ENCODE peak calls at places on chromosomes 6 and 20, in four cellular contexts. Z is H1, Y is HepG2, W is K562. H is an unnamed sample.

GRCh38 chr6:45727824-45728449 is 287.7 kb downstream of the CLIC5 start:
- DNase-seq in Z (no peak), Y (no peak), W (no peak), H (no peak)

GRCh38 chr6:90502381-90502780 is 84.5 kb downstream of the MAP3K7 start:
- DNase-seq in Z (no peak), Y (no peak), W (peak; percentile 36), H (no peak)

GRCh38 chr20:47790032-47790965 is 5.0 kb upstream of the SULF2 start:
- DNase-seq in Z (no peak), Y (no peak), W (no peak), H (no peak)

GRCh38 chr6:141521440-141521839 is 611.3 kb upstream of the GJE1 start:
- DNase-seq in Z (no peak), Y (no peak), W (no peak), H (no peak)

GRCh38 chr20:62696431-62696957 is 12.1 kb upstream of the NTSR1 start:
- DNase-seq in Z (no peak), Y (no peak), W (no peak), H (no peak)

GRCh38 chr6:4129446-4129845 is 5.9 kb downstream of the ECI2 start:
- DNase-seq in Z (no peak), Y (no peak), W (no peak), H (no peak)

GRCh38 chr20:51409192-51409875 is 133.2 kb downstream of the NFATC2 start:
- DNase-seq in Z (no peak), Y (no peak), W (no peak), H (no peak)

GRCh38 chr20:62066339-62066982 is 780 bp upstream of the TAF4 start:
- DNase-seq in Z (peak; percentile 79), Y (peak; percentile 73), W (peak; percentile 58), H (no peak)

GRCh38 chr6:138454976-138455706 is 44.2 kb downstream of the NHSL1 start:
- DNase-seq in Z (no peak), Y (no peak), W (peak; percentile 15), H (no peak)

GRCh38 chr6:158475344-158476302 is 84.3 kb upstream of the TMEM181 start:
- DNase-seq in Z (no peak), Y (no peak), W (peak; percentile 61), H (no peak)

DNA sequence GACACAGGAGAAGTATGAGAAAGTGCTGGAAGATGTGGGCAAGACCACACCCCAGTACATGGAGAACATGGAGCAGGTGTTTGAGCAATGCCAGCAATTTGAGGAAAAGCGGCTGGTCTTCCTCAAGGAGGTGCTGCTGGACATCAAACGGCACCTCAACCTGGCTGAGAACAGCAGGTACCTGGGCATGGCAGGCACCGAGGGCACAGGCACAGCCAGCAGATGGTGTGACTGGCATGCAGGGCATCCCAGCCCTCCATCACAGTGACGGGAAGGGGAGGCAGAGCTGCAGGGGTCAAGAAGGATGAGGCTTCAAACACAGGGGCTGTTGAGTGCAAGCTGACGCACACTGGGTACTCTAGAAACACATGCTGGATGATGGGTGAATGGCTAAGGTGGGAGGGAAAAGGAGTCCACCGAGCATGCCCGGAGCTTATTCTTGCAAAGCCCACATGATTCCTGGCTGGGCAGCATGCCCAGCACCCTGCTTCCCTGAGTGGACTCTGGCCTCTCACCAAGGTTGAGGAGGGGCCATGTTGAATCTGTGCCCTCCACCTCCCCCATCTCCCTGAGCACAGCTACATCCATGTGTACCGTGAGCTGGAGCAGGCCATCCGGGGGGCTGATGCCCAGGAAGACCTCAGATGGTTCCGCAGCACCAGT is 26.3 kb downstream of the SPDEF start:
- DNase-seq in Z (no peak), Y (peak; percentile 38), W (no peak), H (no peak)
- TF ChIP-seq CTCF in Z (peak; percentile 33), Y (peak; percentile 48), W (peak; percentile 38), H (no peak)

GRCh38 chr6:5278047-5278446 is 16.7 kb downstream of the FARS2 start:
- DNase-seq in Z (no peak), Y (no peak), W (no peak), H (no peak)
- H3K27ac ChIP-seq in Z (no peak overlapping the region), Y (no peak overlapping the region), W (no peak overlapping the region), H (no peak overlapping the region)

DNA sequence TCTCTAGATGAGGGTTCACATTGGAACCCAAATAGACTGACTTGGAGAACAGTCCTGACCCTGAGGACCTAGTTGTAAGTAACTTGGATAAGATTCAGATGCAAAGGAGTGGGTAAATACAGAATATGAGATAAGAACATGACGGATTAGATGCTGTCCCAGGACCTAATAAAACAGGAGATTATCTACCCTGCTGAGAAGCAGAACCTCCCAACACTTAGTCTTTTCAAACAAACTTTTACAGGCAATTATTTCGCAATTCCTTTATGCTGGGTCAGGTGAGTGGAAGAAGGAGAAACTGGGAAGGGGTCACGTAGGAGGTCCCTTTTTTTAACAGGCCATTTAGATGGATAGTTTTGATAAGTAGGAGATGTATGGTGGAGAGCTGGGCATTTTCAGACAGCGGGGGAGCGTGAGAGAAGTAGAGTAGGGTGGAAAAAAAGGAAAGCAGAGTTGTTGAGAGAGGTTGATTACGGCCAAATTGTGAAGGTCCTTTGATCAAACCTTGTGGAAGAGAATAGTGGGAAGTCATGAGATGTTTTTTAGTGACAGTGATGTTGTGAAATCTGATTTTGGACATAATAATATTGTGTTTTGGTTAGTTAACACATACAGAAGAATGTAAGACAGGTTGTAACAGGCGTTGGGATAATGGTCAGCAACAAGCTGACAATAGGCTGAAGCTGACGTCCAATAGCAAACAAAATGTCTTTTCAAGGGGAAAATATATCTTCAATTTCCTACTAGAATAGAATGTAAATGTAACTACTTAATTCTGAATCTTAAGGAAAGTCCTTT is 32.8 kb downstream of the FAM83B start:
- DNase-seq in Z (no peak), Y (no peak), W (no peak), H (no peak)
- TF ChIP-seq GABPA in Z (no peak), Y (no peak), W (no peak), H (no peak)

GRCh38 chr6:99614430-99615161 is 8.0 kb downstream of the PRDM13 start:
- DNase-seq in Z (no peak), Y (no peak), W (no peak), H (no peak)

GRCh38 chr6:99612551-99613397 is 6.1 kb downstream of the PRDM13 start:
- DNase-seq in Z (peak; percentile 82), Y (no peak), W (no peak), H (no peak)

GRCh38 chr6:99613705-99614429 is 7.2 kb downstream of the PRDM13 start:
- DNase-seq in Z (peak; percentile 83), Y (no peak), W (no peak), H (peak; percentile 38)

GRCh38 chr6:99611148-99611547 is 4.5 kb downstream of the PRDM13 start:
- DNase-seq in Z (no peak), Y (no peak), W (peak; percentile 65), H (peak; percentile 34)

GRCh38 chr6:99613398-99613704 is 6.7 kb downstream of the PRDM13 start:
- DNase-seq in Z (no peak), Y (no peak), W (no peak), H (peak; percentile 53)
- TF ChIP-seq CTCF in Z (peak; percentile 51), Y (no peak), W (no peak), H (no peak)

GRCh38 chr6:134849920-134850447 is 99.9 kb downstream of the ALDH8A1 start:
- DNase-seq in Z (no peak), Y (peak; percentile 27), W (no peak), H (no peak)

GRCh38 chr6:134851548-134851947 is 98.4 kb downstream of the ALDH8A1 start:
- DNase-seq in Z (no peak), Y (no peak), W (no peak), H (no peak)

GRCh38 chr6:134848076-134848475 is 101.8 kb downstream of the ALDH8A1 start:
- DNase-seq in Z (no peak), Y (no peak), W (no peak), H (no peak)

GRCh38 chr6:134850906-134851305 is 99.0 kb downstream of the ALDH8A1 start:
- DNase-seq in Z (no peak), Y (no peak), W (no peak), H (no peak)

GRCh38 chr6:134853111-134854055 is 96.5 kb downstream of the ALDH8A1 start:
- DNase-seq in Z (no peak), Y (peak; percentile 69), W (no peak), H (no peak)
- H3K27ac ChIP-seq in Z (no peak overlapping the region), Y (no peak overlapping the region), W (no peak overlapping the region), H (no peak overlapping the region)

GRCh38 chr20:53072923-53073579 is 100.9 kb downstream of the TSHZ2 start:
- DNase-seq in Z (no peak), Y (no peak), W (no peak), H (no peak)

GRCh38 chr20:53071833-53072232 is 99.7 kb downstream of the TSHZ2 start:
- DNase-seq in Z (no peak), Y (no peak), W (no peak), H (no peak)

GRCh38 chr20:53077373-53078205 is 105.4 kb downstream of the TSHZ2 start:
- DNase-seq in Z (no peak), Y (peak; percentile 94), W (no peak), H (no peak)

GRCh38 chr20:53070714-53071392 is 98.7 kb downstream of the TSHZ2 start:
- DNase-seq in Z (no peak), Y (peak; percentile 28), W (no peak), H (no peak)

DNA sequence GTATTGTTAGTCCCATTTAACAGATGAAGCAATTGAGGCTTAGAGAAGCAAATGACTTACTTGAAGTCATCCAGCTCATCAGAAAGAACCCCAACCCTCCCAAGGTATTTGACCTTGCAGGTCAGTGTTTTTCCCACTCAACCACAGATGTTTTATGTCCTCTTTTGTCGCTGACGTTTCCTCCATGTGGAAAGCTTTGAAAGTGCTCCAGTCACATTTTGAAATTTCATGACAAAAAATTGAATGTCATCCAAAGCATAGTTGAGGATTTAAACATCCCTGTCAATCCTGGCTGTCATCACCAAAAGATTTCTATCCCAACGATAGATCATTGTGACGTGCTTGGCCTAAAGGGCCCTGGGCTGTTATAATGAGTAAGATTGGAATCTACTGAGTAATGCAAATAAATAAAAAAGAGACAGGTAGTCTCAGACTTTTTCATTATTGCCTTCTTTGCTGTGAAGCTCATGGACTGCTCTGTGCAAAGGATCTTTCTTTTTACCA is 102.7 kb downstream of the TSHZ2 start:
- DNase-seq in Z (no peak), Y (no peak), W (no peak), H (no peak)
- TF ChIP-seq GABPA in Z (no peak), Y (no peak), W (no peak), H (no peak)

H was measured in HL-60.